ENCODE peak calls at places on chromosomes 12 and 14, in seven cellular contexts. R is endothelial cell; F is ACHN; P is hypothalamus; D is NCI-H1092 treated with DMSO at 0.1 percent for 48 hours; M is glutamatergic neuron; B is stimulated activated CD4-positive, alpha-beta T cell treated with anti-CD3 and anti-CD28 coated beads, TNF-alpha, amount 100 ng/mL, for 1 hour. E is an unnamed sample.
A peak's percentile ranks its signal among the peaks of the same experiment; 100 is the strongest.

GRCh38 chr12:3204716-3205617 is 127.8 kb downstream of the TSPAN9 start:
- DNase-seq in D (no peak), P (no peak), B (no peak), F (no peak), M (no peak), R (no peak), E (no peak)

GRCh38 chr14:62076368-62076767 is 314.1 kb downstream of the SNAPC1 start:
- DNase-seq in B (no peak), D (no peak), P (no peak), R (no peak), F (no peak), M (no peak), E (no peak)

GRCh38 chr12:52837341-52837741 is 3.2 kb upstream of the KRT79 start:
- DNase-seq in R (no peak), P (no peak), F (peak; percentile 51), D (no peak), M (no peak), B (no peak), E (no peak)

GRCh38 chr14:27605298-27605697 is 1007.5 kb upstream of the NOVA1 start:
- DNase-seq in R (no peak), F (no peak), B (no peak), M (no peak), D (no peak), P (no peak), E (no peak)

GRCh38 chr12:3684449-3685051 is 68.4 kb downstream of the CRACR2A start:
- DNase-seq in R (no peak), B (no peak), D (no peak), F (no peak), M (no peak), P (no peak), E (no peak)

GRCh38 chr12:97538705-97539104 is 76.1 kb downstream of the RMST start:
- DNase-seq in P (no peak), M (no peak), R (no peak), B (no peak), F (no peak), D (no peak), E (no peak)

GRCh38 chr12:25152055-25152454 is 42.9 kb downstream of the DNAI7 start:
- DNase-seq in B (no peak), F (no peak), R (no peak), P (no peak), D (no peak), M (no peak), E (no peak)

GRCh38 chr12:77133566-77133965 is 68.2 kb upstream of the E2F7 start:
- DNase-seq in P (no peak), R (peak; percentile 71), B (no peak), F (peak; percentile 82), D (no peak), M (no peak), E (no peak)

GRCh38 chr12:44154128-44154527 is 318.2 kb downstream of the TMEM117 start:
- DNase-seq in F (no peak), M (no peak), R (no peak), P (no peak), D (no peak), B (no peak), E (no peak)

GRCh38 chr12:69834566-69834965 is 9.5 kb downstream of the MYRFL start:
- DNase-seq in F (no peak), D (no peak), R (no peak), B (no peak), P (no peak), M (no peak), E (no peak)

GRCh38 chr12:23088594-23088993 is 463.6 kb downstream of the ETNK1 start:
- DNase-seq in R (no peak), F (no peak), B (no peak), M (no peak), P (no peak), D (no peak), E (no peak)

GRCh38 chr12:115810580-115810979 is 466.9 kb downstream of the MED13L start:
- DNase-seq in B (no peak), D (no peak), R (no peak), P (no peak), F (no peak), M (no peak), E (no peak)